ENCODE peak calls at places on chromosomes 12 and 14, in four cellular contexts. X is hippocampal formation, M is tibial nerve, R is aorta. Y is an unnamed sample.

GRCh38 chr14:58899317-58899713 is 261.6 kb downstream of the DACT1 start:
- DNase-seq in M (no peak), R (no peak), X (no peak), Y (no peak)

GRCh38 chr12:109153711-109154434 is 37.5 kb downstream of the ACACB start:
- DNase-seq in M (no peak), R (no peak), X (no peak), Y (no peak)

GRCh38 chr14:68333265-68333664 is 459.6 kb downstream of the ZFP36L1 start:
- DNase-seq in X (no peak), M (no peak), R (no peak), Y (no peak)

GRCh38 chr12:122423258-122424165 is 1.0 kb upstream of the CLIP1 start:
- DNase-seq in X (peak), R (no peak), M (no peak), Y (no peak)

GRCh38 chr12:97835541-97835940 is 372.9 kb downstream of the RMST start:
- DNase-seq in X (no peak), M (no peak), R (no peak), Y (no peak)

GRCh38 chr14:65101631-65102440 is 481 bp downstream of the MAX start:
- DNase-seq in R (peak), X (peak), M (no peak), Y (no peak)

GRCh38 chr14:35814371-35815005 is 5.4 kb upstream of the RALGAPA1 start:
- DNase-seq in M (no peak), X (peak), R (peak), Y (no peak)

GRCh38 chr14:61104358-61104757 is 123.3 kb downstream of the SLC38A6 start:
- DNase-seq in X (no peak), R (no peak), M (no peak), Y (no peak)

GRCh38 chr14:92600318-92601053 is 86.9 kb downstream of the RIN3 start:
- DNase-seq in X (no peak), M (no peak), R (no peak), Y (no peak)

GRCh38 chr14:68546839-68547238 is 246.0 kb downstream of the ZFP36L1 start:
- DNase-seq in R (no peak), X (no peak), M (no peak), Y (no peak)

GRCh38 chr14:76473381-76474263 is 97.7 kb downstream of the ESRRB start:
- DNase-seq in M (no peak), R (no peak), X (no peak), Y (no peak)

GRCh38 chr12:94616217-94616729 is 34.1 kb downstream of the TMCC3 start:
- DNase-seq in X (peak), M (no peak), R (no peak), Y (no peak)

GRCh38 chr14:96616168-96616681 is 114.0 kb downstream of the PAPOLA start:
- DNase-seq in M (no peak), R (no peak), X (no peak), Y (no peak)